ENCODE peak calls at places on chromosomes 4 and X, in seven cellular contexts. O is A549; R is heart right ventricle; B is CD4-positive, alpha-beta T cell; S is KBM-7; H is stimulated activated CD4-positive, alpha-beta T cell treated with anti-CD3 and anti-CD28 coated beads, TNF-alpha, amount 100 ng/mL, for 48 hours; X is amygdala. M is an unnamed sample.

GRCh38 chr4:123361195-123361861 is 35.3 kb upstream of the SPRY1 start:
- DNase-seq in H (no peak), B (no peak), R (no peak), X (no peak), S (no peak), O (peak; percentile 13), M (no peak)

GRCh38 chrX:23286731-23287130 is 47.9 kb upstream of the PTCHD1 start:
- DNase-seq in B (no peak), S (no peak), O (no peak), R (no peak), X (no peak), H (no peak), M (no peak)

GRCh38 chr4:40264995-40265909 is 68.4 kb downstream of the RHOH start:
- DNase-seq in B (peak; percentile 42), H (no peak), O (no peak), S (peak; percentile 80), R (no peak), X (no peak), M (no peak)

GRCh38 chr4:39802005-39802404 is 104.1 kb downstream of the UBE2K start:
- DNase-seq in O (no peak), S (no peak), X (no peak), H (no peak), B (no peak), R (no peak), M (no peak)

GRCh38 chr4:96352051-96352517 is 512.2 kb downstream of the PDHA2 start:
- DNase-seq in H (no peak), R (no peak), B (no peak), O (peak; percentile 2), S (peak; percentile 9), X (no peak), M (no peak)

GRCh38 chr4:164396439-164396838 is 357.5 kb upstream of the SMIM31 start:
- DNase-seq in B (no peak), X (no peak), R (no peak), H (no peak), S (no peak), O (no peak), M (no peak)

GRCh38 chrX:39854772-39855747 is 242.7 kb downstream of the BCOR start:
- DNase-seq in O (no peak), X (no peak), H (peak; percentile 55), S (peak; percentile 93), B (peak; percentile 77), R (no peak), M (no peak)

GRCh38 chr4:98939892-98940298 is 11.0 kb upstream of the EIF4E start:
- DNase-seq in S (peak; percentile 68), R (no peak), H (no peak), O (peak; percentile 56), X (no peak), B (no peak), M (peak; percentile 75)

GRCh38 chrX:65406532-65406931 is 128.1 kb downstream of the LAS1L start:
- DNase-seq in X (no peak), B (no peak), S (no peak), H (no peak), R (no peak), O (no peak), M (no peak)

GRCh38 chrX:119190251-119190651 is 45.8 kb upstream of the PGRMC1 start:
- DNase-seq in H (no peak), S (no peak), R (peak; percentile 15), B (no peak), O (no peak), X (no peak), M (no peak)

GRCh38 chr4:23827971-23828680 is 61.7 kb downstream of the PPARGC1A start:
- DNase-seq in R (no peak), H (no peak), X (no peak), B (no peak), O (no peak), S (no peak), M (no peak)

GRCh38 chr4:28490669-28491068 is 1630.0 kb downstream of the STIM2 start:
- DNase-seq in B (no peak), H (no peak), S (no peak), O (no peak), R (no peak), X (no peak), M (no peak)

GRCh38 chrX:78650906-78651437 is 8.2 kb downstream of the RTL3 start:
- DNase-seq in S (peak; percentile 95), R (no peak), H (no peak), B (no peak), X (no peak), O (no peak), M (no peak)

GRCh38 chr4:119246177-119246576 is 33.7 kb downstream of the USP53 start:
- DNase-seq in B (no peak), O (no peak), S (no peak), X (no peak), H (no peak), R (peak; percentile 31), M (no peak)

GRCh38 chr4:24622435-24622834 is 38.1 kb upstream of the DHX15 start:
- DNase-seq in B (no peak), O (no peak), H (no peak), S (no peak), R (no peak), X (no peak), M (no peak)

GRCh38 chr4:123816970-123817688 is 420.5 kb downstream of the SPRY1 start:
- DNase-seq in B (no peak), O (no peak), S (no peak), H (no peak), X (no peak), R (no peak), M (no peak)

GRCh38 chrX:70998402-70999027 is 67.6 kb upstream of the SLC7A3 start:
- DNase-seq in X (no peak), R (peak; percentile 10), O (peak; percentile 54), H (no peak), B (peak; percentile 6), S (peak; percentile 66), M (no peak)

M was measured in osteoblast.